ENCODE peak calls at places on chromosome 13, in six cellular contexts. E, U, Z, V, G and H are unnamed samples.

GRCh38 chr13:27858046-27858445 is 61.8 kb upstream of the PDX1 start:
- DNase-seq in E (no peak), U (no peak), Z (no peak), V (no peak), G (no peak), H (no peak)

GRCh38 chr13:111037838-111038397 is 77.2 kb upstream of the ARHGEF7 start:
- DNase-seq in E (no peak), U (no peak), Z (no peak), V (no peak), G (no peak), H (no peak)

GRCh38 chr13:110127986-110128511 is 178.9 kb downstream of the COL4A1 start:
- DNase-seq in E (no peak), U (no peak), Z (no peak), V (peak), G (no peak), H (no peak)

GRCh38 chr13:86725105-86725504 is 925.9 kb upstream of the SLITRK6 start:
- DNase-seq in E (no peak), U (no peak), Z (no peak), V (no peak), G (no peak), H (no peak)

GRCh38 chr13:51684076-51684475 is 99.8 kb downstream of the WDFY2 start:
- DNase-seq in E (no peak), U (no peak), Z (peak), V (peak), G (no peak), H (no peak)

GRCh38 chr13:21458457-21458815 is 667 bp downstream of the ZDHHC20 start:
- DNase-seq in E (peak), U (no peak), Z (no peak), V (no peak), G (peak), H (no peak)

GRCh38 chr13:98761126-98761978 is 8.9 kb upstream of the SLC15A1 start:
- DNase-seq in E (peak), U (no peak), Z (peak), V (peak), G (no peak), H (peak)

GRCh38 chr13:95438297-95438696 is 114.2 kb upstream of the CLDN10 start:
- DNase-seq in E (no peak), U (no peak), Z (peak), V (no peak), G (no peak), H (peak)

GRCh38 chr13:51451467-51452390 is 1.1 kb downstream of the INTS6 start:
- DNase-seq in E (peak), U (peak), Z (peak), V (peak), G (peak), H (peak)

GRCh38 chr13:96744665-96745331 is 249.5 kb downstream of the OXGR1 start:
- DNase-seq in E (no peak), U (no peak), Z (no peak), V (no peak), G (no peak), H (no peak)

GRCh38 chr13:84590663-84591062 is 708.4 kb upstream of the SLITRK1 start:
- DNase-seq in E (no peak), U (no peak), Z (no peak), V (no peak), G (no peak), H (no peak)

GRCh38 chr13:98405690-98406344 is 171.1 kb downstream of the STK24 start:
- DNase-seq in E (no peak), U (peak), Z (no peak), V (no peak), G (peak), H (no peak)

GRCh38 chr13:113151745-113152707 is 6.4 kb upstream of the PROZ start:
- DNase-seq in E (no peak), U (no peak), Z (peak), V (peak), G (no peak), H (peak)

GRCh38 chr13:113666951-113667701 is at the start of gene GRK1:
- DNase-seq in E (peak), U (no peak), Z (no peak), V (no peak), G (no peak), H (no peak)

GRCh38 chr13:44320611-44321010 is 53.0 kb upstream of the SERP2 start:
- DNase-seq in E (no peak), U (no peak), Z (no peak), V (no peak), G (no peak), H (no peak)

GRCh38 chr13:102846261-102847015 is 606 bp downstream of the ERCC5 start:
- DNase-seq in E (peak), U (peak), Z (peak), V (peak), G (peak), H (peak)

GRCh38 chr13:23583491-23583890 is 13.3 kb downstream of the TNFRSF19 start:
- DNase-seq in E (no peak), U (no peak), Z (no peak), V (no peak), G (no peak), H (no peak)

GRCh38 chr13:47159853-47160550 is 263.1 kb upstream of the HTR2A start:
- DNase-seq in E (no peak), U (no peak), Z (no peak), V (no peak), G (no peak), H (no peak)

GRCh38 chr13:29845440-29846056 is 4.9 kb downstream of the UBL3 start:
- DNase-seq in E (no peak), U (no peak), Z (peak), V (peak), G (peak), H (peak)

GRCh38 chr13:36998624-36999041 is 507 bp downstream of the ALG5 start:
- DNase-seq in E (no peak), U (peak), Z (no peak), V (no peak), G (no peak), H (no peak)

GRCh38 chr13:110493161-110493593 is 68.3 kb downstream of the RAB20 start:
- DNase-seq in E (no peak), U (no peak), Z (no peak), V (no peak), G (no peak), H (no peak)

GRCh38 chr13:113129921-113130750 is 7.5 kb downstream of the F10 start:
- DNase-seq in E (peak), U (no peak), Z (peak), V (no peak), G (no peak), H (no peak)

GRCh38 chr13:48962281-48962680 is 13.4 kb upstream of the FNDC3A start:
- DNase-seq in E (no peak), U (no peak), Z (no peak), V (peak), G (no peak), H (no peak)

GRCh38 chr13:32267836-32268439 is 47.2 kb downstream of the ZAR1L start:
- DNase-seq in E (peak), U (no peak), Z (peak), V (no peak), G (no peak), H (no peak)

GRCh38 chr13:111652676-111653075 is 332.2 kb downstream of the TEX29 start:
- DNase-seq in E (no peak), U (no peak), Z (no peak), V (no peak), G (no peak), H (no peak)

GRCh38 chr13:35718084-35718483 is 241.6 kb upstream of the MAB21L1 start:
- DNase-seq in E (no peak), U (no peak), Z (no peak), V (no peak), G (no peak), H (no peak)